ENCODE peak calls at places on chromosomes 13 and 19, in nine cellular contexts. Y is AG10803, Z is uterus, S is body of pancreas, P is heart right ventricle, W is mesothelial cell of epicardium, J is foreskin keratinocyte, K is nephron progenitor cell, R is heart left ventricle. I is an unnamed sample.

GRCh38 chr13:34346626-34347025 is 528.7 kb downstream of the RFC3 start:
- DNase-seq in S (no peak), J (no peak), P (no peak), W (no peak), R (no peak), Z (no peak), K (no peak), Y (peak), I (no peak)

GRCh38 chr13:21031594-21031993 is 29.8 kb downstream of the LATS2 start:
- DNase-seq in R (no peak), Z (no peak), P (no peak), Y (no peak), J (no peak), S (no peak), W (no peak), K (no peak), I (no peak)

GRCh38 chr13:52892925-52893324 is 44.5 kb upstream of the PCDH8 start:
- DNase-seq in Z (no peak), S (no peak), R (no peak), Y (no peak), P (no peak), W (no peak), K (no peak), J (no peak), I (no peak)

GRCh38 chr19:7795555-7796161 is 32.6 kb downstream of the CLEC4M start:
- DNase-seq in Y (no peak), W (no peak), P (no peak), R (no peak), J (no peak), K (no peak), Z (no peak), S (no peak), I (no peak)

GRCh38 chr13:102948006-102948405 is 102.2 kb downstream of the ERCC5 start:
- DNase-seq in J (no peak), K (no peak), Z (no peak), R (no peak), S (peak), P (no peak), W (no peak), Y (no peak), I (no peak)

GRCh38 chr13:51584731-51585191 is 499 bp downstream of the WDFY2 start:
- DNase-seq in S (peak), Y (peak), W (peak), J (peak), R (peak), K (peak), Z (no peak), P (peak), I (peak)

GRCh38 chr13:112453874-112454647 is 77.9 kb downstream of the SPACA7 start:
- DNase-seq in P (no peak), J (no peak), S (no peak), Y (no peak), Z (no peak), R (peak), K (no peak), W (no peak), I (no peak)

GRCh38 chr13:29702912-29703351 is 107.4 kb upstream of the SLC7A1 start:
- DNase-seq in W (no peak), Y (peak), S (no peak), J (peak), K (peak), P (peak), R (peak), Z (peak), I (no peak)

GRCh38 chr19:28727133-28727834 is 485.7 kb downstream of the UQCRFS1 start:
- DNase-seq in S (peak), R (peak), P (peak), K (no peak), W (no peak), Z (no peak), J (no peak), Y (no peak), I (peak)

GRCh38 chr19:55115446-55116065 is 1.9 kb downstream of the PPP1R12C start:
- DNase-seq in Z (peak), K (no peak), J (no peak), P (no peak), R (no peak), W (no peak), Y (no peak), S (no peak), I (no peak)

GRCh38 chr13:46324976-46325375 is 62.1 kb downstream of the RUBCNL start:
- DNase-seq in W (no peak), K (no peak), P (no peak), S (no peak), Y (peak), J (peak), R (no peak), Z (no peak), I (no peak)

GRCh38 chr13:67466569-67466968 is 236.4 kb upstream of the PCDH9 start:
- DNase-seq in R (no peak), W (no peak), K (no peak), S (no peak), P (no peak), Y (no peak), J (no peak), Z (no peak), I (no peak)

GRCh38 chr19:1866693-1867358 is 3.4 kb upstream of the KLF16 start:
- DNase-seq in W (no peak), Z (no peak), P (no peak), R (no peak), S (no peak), J (no peak), Y (no peak), K (no peak), I (no peak)

GRCh38 chr13:26539738-26540292 is 17.7 kb upstream of the WASF3 start:
- DNase-seq in R (no peak), K (no peak), S (no peak), J (no peak), P (no peak), Y (no peak), W (no peak), Z (no peak), I (no peak)

GRCh38 chr13:80339841-80340642 is 884 bp downstream of the SPRY2 start:
- DNase-seq in J (no peak), S (peak), Z (peak), K (peak), W (peak), P (peak), R (peak), Y (no peak), I (peak)

GRCh38 chr13:19606152-19606551 is 27.3 kb upstream of the MPHOSPH8 start:
- DNase-seq in Z (no peak), S (no peak), W (no peak), Y (peak), J (peak), P (no peak), R (no peak), K (no peak), I (no peak)

GRCh38 chr13:33087091-33087490 is 70.9 kb downstream of the KL start:
- DNase-seq in R (no peak), S (no peak), K (no peak), J (no peak), Z (no peak), Y (no peak), P (no peak), W (no peak), I (no peak)

GRCh38 chr19:6017576-6017975 is 39.6 kb upstream of the RANBP3 start:
- DNase-seq in S (no peak), W (no peak), P (no peak), K (no peak), Z (no peak), J (no peak), R (peak), Y (no peak), I (no peak)

GRCh38 chr13:67186985-67187569 is 43.1 kb downstream of the PCDH9 start:
- DNase-seq in R (no peak), Z (no peak), S (no peak), P (no peak), J (no peak), K (no peak), Y (no peak), W (no peak), I (no peak)

GRCh38 chr19:52492201-52492960 is 35.1 kb upstream of the ZNF808 start:
- DNase-seq in P (no peak), K (peak), R (no peak), W (peak), J (no peak), S (peak), Z (peak), Y (no peak), I (peak)

GRCh38 chr19:18830488-18830887 is 1.3 kb upstream of the UPF1 start:
- DNase-seq in W (no peak), K (no peak), Y (no peak), R (no peak), J (no peak), P (no peak), S (no peak), Z (no peak), I (no peak)

GRCh38 chr13:51180853-51181511 is 41.2 kb upstream of the FAM124A start:
- DNase-seq in J (no peak), P (no peak), K (no peak), Z (no peak), S (no peak), Y (no peak), R (no peak), W (no peak), I (no peak)

GRCh38 chr13:45749026-45749759 is 47.1 kb downstream of the CBY2 start:
- DNase-seq in Z (no peak), W (no peak), R (no peak), K (no peak), S (no peak), Y (no peak), J (no peak), P (no peak), I (no peak)

DNA sequence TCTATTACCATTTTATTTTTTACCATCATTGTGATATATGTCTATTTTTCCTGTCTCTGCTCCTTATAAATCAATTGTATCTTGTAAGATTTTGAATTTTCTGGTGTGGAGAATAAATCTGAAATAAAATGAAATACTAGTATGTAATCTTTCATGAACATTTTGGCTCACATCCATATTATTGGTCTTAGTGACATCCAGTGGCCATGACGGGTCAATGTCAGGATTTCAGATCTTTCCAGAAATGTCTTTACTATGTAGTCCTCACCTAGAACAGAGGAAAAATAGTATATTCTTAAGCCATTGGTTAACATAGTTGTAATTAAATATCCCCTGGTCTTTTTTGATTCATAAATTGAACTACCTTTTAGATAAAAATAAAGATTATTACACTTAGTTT is 109.8 kb upstream of the GPC6 start:
- DNase-seq in P (no peak), J (no peak), S (no peak), W (no peak), R (no peak), K (no peak), Z (no peak), Y (no peak), I (no peak)
- TF ChIP-seq CTCF in P (no peak), J (no peak), S (no peak), W (no peak), R (no peak), K (no peak), Z (no peak), Y (no peak), I (no peak)

DNA sequence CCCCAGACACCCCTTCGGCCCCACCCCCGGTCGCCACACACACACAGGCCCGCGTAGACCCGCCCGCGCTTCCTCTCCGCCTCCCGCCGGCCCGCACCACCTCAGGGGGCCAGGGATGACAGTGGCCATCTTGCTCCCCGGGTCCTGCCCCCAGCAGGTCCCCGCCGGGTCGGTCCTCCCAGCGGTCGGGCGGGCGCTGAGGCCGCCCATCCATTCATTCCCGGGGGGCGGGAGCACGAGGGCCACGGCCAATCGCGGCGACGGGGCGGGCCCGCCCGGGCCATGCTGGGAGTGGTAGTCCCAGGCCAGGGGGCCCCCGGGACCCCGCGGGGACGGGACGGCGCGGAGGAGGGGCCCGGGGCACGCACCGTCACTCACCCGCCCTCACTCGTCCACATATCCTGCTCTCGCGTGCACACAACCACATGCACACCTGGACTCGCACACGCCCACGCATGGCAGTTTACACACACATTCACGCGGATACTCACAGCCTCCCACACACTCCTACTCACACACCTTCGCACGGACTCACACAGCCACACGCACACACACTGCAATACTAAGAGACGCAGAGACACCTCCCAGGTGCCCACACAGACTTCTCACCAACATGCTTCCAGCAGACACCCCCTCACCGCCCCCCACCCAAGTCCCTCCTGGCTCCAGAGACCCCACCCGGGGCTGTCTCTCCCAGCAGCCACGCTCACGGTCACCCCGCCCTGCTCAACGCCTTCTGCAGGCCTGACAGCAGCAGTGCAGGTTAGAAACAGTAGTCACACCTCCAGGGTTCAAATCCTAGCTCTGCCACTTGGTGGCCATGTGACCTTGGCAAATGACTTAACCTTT is at the start of gene DPF1:
- DNase-seq in K (peak), Y (peak), W (peak), R (peak), Z (no peak), P (peak), J (peak), S (peak), I (peak)
- TF ChIP-seq CTCF in K (peak), Y (peak), W (peak), R (no peak), Z (no peak), P (no peak), J (peak), S (no peak), I (peak)

GRCh38 chr19:57903298-57904174 is 12.9 kb downstream of the ZNF417 start:
- DNase-seq in W (no peak), P (no peak), Y (peak), K (no peak), S (no peak), R (no peak), J (no peak), Z (no peak), I (no peak)
- TF ChIP-seq CTCF in W (peak), P (peak), Y (peak), K (peak), S (peak), R (peak), J (peak), Z (peak), I (peak)

GRCh38 chr13:59176775-59177174 is 987.0 kb downstream of the DIAPH3 start:
- DNase-seq in Y (no peak), R (no peak), K (no peak), W (no peak), Z (no peak), S (no peak), P (no peak), J (no peak), I (no peak)
- TF ChIP-seq CTCF in Y (peak), R (no peak), K (no peak), W (peak), Z (no peak), S (no peak), P (peak), J (no peak), I (peak)

I was measured in glutamatergic neuron.